ENCODE peak calls at places on chromosomes 1 and 21, in six cellular contexts. D is GM23248, V is aorta, O is right cardiac atrium, Z is prostate gland, K is GM06990. J is an unnamed sample.
A peak's percentile ranks its signal among the peaks of the same experiment; 100 is the strongest.

GRCh38 chr1:85440584-85440983 is 24.4 kb downstream of the DDAH1 start:
- DNase-seq in D (no peak), V (no peak), O (no peak), Z (no peak), K (no peak), J (no peak)

GRCh38 chr1:170126691-170127090 is 19.1 kb upstream of the NTMT2 start:
- DNase-seq in D (peak; percentile 87), V (no peak), O (no peak), Z (no peak), K (peak; percentile 23), J (peak; percentile 47)

GRCh38 chr1:14755518-14756252 is 157.2 kb downstream of the KAZN start:
- DNase-seq in D (no peak), V (no peak), O (no peak), Z (no peak), K (peak; percentile 51), J (no peak)

GRCh38 chr1:181028241-181029014 is 5.4 kb upstream of the MR1 start:
- DNase-seq in D (peak; percentile 69), V (no peak), O (no peak), Z (no peak), K (no peak), J (no peak)

GRCh38 chr1:16458801-16459200 is 18.3 kb downstream of the NECAP2 start:
- DNase-seq in D (no peak), V (peak; percentile 41), O (no peak), Z (no peak), K (no peak), J (no peak)

GRCh38 chr21:23887709-23888303 is 1719.5 kb downstream of the MRPL39 start:
- DNase-seq in D (no peak), V (no peak), O (no peak), Z (no peak), K (no peak), J (no peak)

GRCh38 chr21:36450511-36450910 is 29.4 kb downstream of the CLDN14 start:
- DNase-seq in D (peak; percentile 82), V (no peak), O (no peak), Z (no peak), K (no peak), J (no peak)

GRCh38 chr1:153827168-153827964 is 52.2 kb downstream of the SLC27A3 start:
- DNase-seq in D (no peak), V (no peak), O (no peak), Z (no peak), K (no peak), J (no peak)

GRCh38 chr1:53549287-53549686 is 90.1 kb downstream of the DMRTB1 start:
- DNase-seq in D (no peak), V (no peak), O (no peak), Z (no peak), K (no peak), J (no peak)

GRCh38 chr1:98749152-98749756 is 87.7 kb downstream of the SNX7 start:
- DNase-seq in D (peak; percentile 30), V (no peak), O (no peak), Z (no peak), K (no peak), J (no peak)

GRCh38 chr1:50271968-50272578 is 151.2 kb downstream of the DMRTA2 start:
- DNase-seq in D (peak; percentile 60), V (no peak), O (peak; percentile 73), Z (peak; percentile 8), K (no peak), J (peak; percentile 82)

GRCh38 chr1:231040800-231041704 is 998 bp upstream of the FAM89A start:
- DNase-seq in D (peak; percentile 24), V (peak; percentile 75), O (no peak), Z (peak; percentile 13), K (peak; percentile 5), J (peak; percentile 76)

GRCh38 chr1:111593403-111594127 is 26.0 kb upstream of the RAP1A start:
- DNase-seq in D (peak; percentile 66), V (no peak), O (no peak), Z (no peak), K (no peak), J (no peak)

GRCh38 chr1:211628446-211628845 is 47.0 kb downstream of the NEK2 start:
- DNase-seq in D (no peak), V (no peak), O (no peak), Z (no peak), K (no peak), J (no peak)

GRCh38 chr1:246107516-246108277 is 399.4 kb downstream of the SMYD3 start:
- DNase-seq in D (peak; percentile 24), V (no peak), O (no peak), Z (no peak), K (no peak), J (peak; percentile 15)

GRCh38 chr1:67336157-67336556 is 28.5 kb downstream of the IL12RB2 start:
- DNase-seq in D (no peak), V (no peak), O (no peak), Z (no peak), K (no peak), J (no peak)

GRCh38 chr1:56301791-56302190 is 277.6 kb downstream of the PLPP3 start:
- DNase-seq in D (peak; percentile 67), V (no peak), O (no peak), Z (no peak), K (no peak), J (no peak)

GRCh38 chr1:155179107-155180031 is 5.7 kb downstream of the TRIM46 start:
- DNase-seq in D (no peak), V (peak; percentile 74), O (peak; percentile 48), Z (no peak), K (no peak), J (peak; percentile 44)

GRCh38 chr1:39272027-39272790 is 67.7 kb downstream of the MACF1 start:
- DNase-seq in D (no peak), V (no peak), O (no peak), Z (no peak), K (peak; percentile 65), J (no peak)

GRCh38 chr1:175002910-175003517 is 3.3 kb downstream of the CACYBP start:
- DNase-seq in D (peak; percentile 59), V (no peak), O (peak; percentile 49), Z (no peak), K (no peak), J (no peak)

GRCh38 chr1:66247415-66248208 is 286.3 kb upstream of the SGIP1 start:
- DNase-seq in D (no peak), V (no peak), O (no peak), Z (no peak), K (peak; percentile 57), J (no peak)

GRCh38 chr1:48031676-48032075 is 34.5 kb upstream of the TRABD2B start:
- DNase-seq in D (peak; percentile 26), V (no peak), O (no peak), Z (no peak), K (no peak), J (no peak)

GRCh38 chr1:12472798-12473551 is 145.0 kb downstream of the DHRS3 start:
- DNase-seq in D (no peak), V (no peak), O (no peak), Z (no peak), K (peak; percentile 32), J (no peak)

GRCh38 chr1:218478336-218478735 is 133.2 kb downstream of the TGFB2 start:
- DNase-seq in D (peak; percentile 66), V (no peak), O (no peak), Z (no peak), K (no peak), J (no peak)

GRCh38 chr21:33685613-33686197 is 43.4 kb downstream of the ITSN1 start:
- DNase-seq in D (peak; percentile 82), V (no peak), O (no peak), Z (no peak), K (no peak), J (no peak)

GRCh38 chr1:63329621-63330330 is 7.4 kb downstream of the FOXD3 start:
- DNase-seq in D (no peak), V (no peak), O (no peak), Z (no peak), K (no peak), J (peak; percentile 63)

GRCh38 chr1:160924791-160925651 is 29.6 kb downstream of the ITLN2 start:
- DNase-seq in D (no peak), V (no peak), O (no peak), Z (no peak), K (no peak), J (no peak)

GRCh38 chr1:200038987-200039848 is 11.7 kb downstream of the NR5A2 start:
- DNase-seq in D (peak; percentile 64), V (peak; percentile 77), O (peak; percentile 57), Z (no peak), K (peak; percentile 35), J (peak; percentile 88)

GRCh38 chr1:239387304-239388231 is 1.2 kb downstream of the CHRM3 start:
- DNase-seq in D (no peak), V (no peak), O (no peak), Z (no peak), K (no peak), J (peak; percentile 61)

GRCh38 chr1:41239988-41240610 is 2.0 kb downstream of the SCMH1 start:
- DNase-seq in D (peak; percentile 73), V (no peak), O (no peak), Z (no peak), K (peak; percentile 47), J (no peak)
- H3K4me3 ChIP-seq in D (peak overlapping the region; percentile 78), V (no peak overlapping the region), O (no peak overlapping the region), Z (no peak overlapping the region), K (no peak overlapping the region), J (no peak overlapping the region)

GRCh38 chr21:45886610-45887026 is 95.0 kb upstream of the COL6A1 start:
- DNase-seq in D (no peak), V (peak; percentile 61), O (no peak), Z (no peak), K (no peak), J (peak; percentile 60)
- H3K27me3 ChIP-seq in D (peaks cover 19% of the 10 kb centered on the region), V (no peaks in the 10 kb centered on the region), O (no peaks in the 10 kb centered on the region), Z (no peaks in the 10 kb centered on the region), K (no peaks in the 10 kb centered on the region), J (no peaks in the 10 kb centered on the region)

DNA sequence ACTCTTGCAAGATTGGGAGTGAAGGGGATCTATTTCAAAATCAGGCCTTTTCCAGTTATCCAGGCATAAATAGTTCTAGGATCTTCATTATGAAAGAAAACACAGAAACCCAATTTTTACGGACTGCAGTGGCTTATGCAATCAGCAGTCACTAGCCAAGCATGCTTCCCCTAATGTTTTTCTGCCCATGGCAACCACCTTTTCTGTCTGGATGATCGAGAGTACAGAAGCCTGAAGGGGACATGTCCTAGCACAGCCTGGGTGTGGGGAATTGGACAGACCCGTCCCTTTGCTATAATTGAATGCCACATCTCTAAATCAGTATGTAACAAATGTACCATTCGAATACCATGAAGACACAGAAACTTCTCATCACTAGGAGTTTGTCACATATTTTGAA is 29.8 kb upstream of the NCAM2 start:
- DNase-seq in D (no peak), V (no peak), O (no peak), Z (no peak), K (no peak), J (no peak)
- H3K4me3 ChIP-seq in D (no peak overlapping the region), V (no peak overlapping the region), O (no peak overlapping the region), Z (no peak overlapping the region), K (no peak overlapping the region), J (no peak overlapping the region)

DNA sequence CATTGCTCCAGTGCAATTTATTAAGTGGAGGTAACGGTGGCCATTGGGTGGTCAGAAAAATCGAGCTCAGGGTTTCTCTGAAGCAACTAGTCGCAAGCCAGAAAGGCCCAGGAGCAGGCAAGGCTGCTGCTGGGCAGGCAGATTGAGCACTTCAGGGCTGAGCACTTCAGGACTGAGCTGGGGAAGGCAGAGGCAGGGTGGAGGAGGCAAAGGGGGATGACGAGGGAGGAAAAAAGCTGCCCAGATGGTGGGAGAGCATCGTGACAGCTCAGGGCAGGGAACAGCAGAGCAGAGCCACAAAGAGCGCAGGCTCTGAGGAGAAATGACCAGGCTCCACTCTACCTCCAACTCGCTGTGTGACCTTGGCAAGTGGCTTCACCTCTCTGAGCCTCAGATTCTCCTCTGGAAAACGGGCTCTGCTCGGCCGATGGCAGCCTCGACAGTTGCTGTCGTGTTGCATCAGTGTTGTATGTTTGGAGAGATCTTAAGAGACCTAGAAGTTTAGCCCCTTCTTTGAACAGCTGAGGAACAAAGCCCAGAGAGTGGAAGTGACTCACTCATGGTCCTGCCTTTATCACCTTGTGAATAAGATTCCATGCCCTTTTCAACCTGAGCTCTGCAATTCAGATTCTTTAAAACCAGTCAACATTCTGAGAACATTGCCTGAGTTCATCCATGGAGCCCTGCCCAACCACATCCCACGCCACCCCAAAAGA is 141.4 kb downstream of the SYF2 start:
- DNase-seq in D (no peak), V (no peak), O (no peak), Z (no peak), K (no peak), J (no peak)
- H3K27me3 ChIP-seq in D (peaks cover 37% of the 10 kb centered on the region), V (no peaks in the 10 kb centered on the region), O (no peaks in the 10 kb centered on the region), Z (no peaks in the 10 kb centered on the region), K (no peaks in the 10 kb centered on the region), J (no peaks in the 10 kb centered on the region)